ENCODE peak calls at places on chromosomes 7 and 10, in four cellular contexts. One of them, this sample, is unnamed.

GRCh38 chr7:78863248-78863647 is 590.2 kb downstream of the MAGI2 start:
- DNase-seq in GM06990: no peak
- DNase-seq in NCI-H524: no peak
- DNase-seq in germinal center: no peak
- DNase-seq in this sample: no peak

GRCh38 chr10:7484456-7485266 is 73.8 kb upstream of the SFMBT2 start:
- DNase-seq in GM06990: no peak
- DNase-seq in NCI-H524: no peak
- DNase-seq in germinal center: peak
- DNase-seq in this sample: no peak

GRCh38 chr10:121880842-121881423 is 46.9 kb downstream of the ATE1 start:
- DNase-seq in GM06990: peak
- DNase-seq in NCI-H524: no peak
- DNase-seq in germinal center: no peak
- DNase-seq in this sample: no peak

GRCh38 chr7:2523941-2524807 is 4.6 kb downstream of the LFNG start:
- DNase-seq in GM06990: no peak
- DNase-seq in NCI-H524: no peak
- DNase-seq in germinal center: no peak
- DNase-seq in this sample: peak

GRCh38 chr10:14184841-14185500 is 145.8 kb downstream of the FRMD4A start:
- DNase-seq in GM06990: peak
- DNase-seq in NCI-H524: no peak
- DNase-seq in germinal center: peak
- DNase-seq in this sample: peak

GRCh38 chr10:95447733-95448132 is 113.4 kb downstream of the SORBS1 start:
- DNase-seq in GM06990: no peak
- DNase-seq in NCI-H524: no peak
- DNase-seq in germinal center: no peak
- DNase-seq in this sample: no peak

GRCh38 chr7:133024604-133025003 is 57.3 kb downstream of the CHCHD3 start:
- DNase-seq in GM06990: no peak
- DNase-seq in NCI-H524: no peak
- DNase-seq in germinal center: no peak
- DNase-seq in this sample: no peak

GRCh38 chr7:106041140-106041717 is 70.9 kb downstream of the SYPL1 start:
- DNase-seq in GM06990: no peak
- DNase-seq in NCI-H524: peak
- DNase-seq in germinal center: peak
- DNase-seq in this sample: no peak

GRCh38 chr7:36583318-36583717 is 141.0 kb downstream of the AOAH start:
- DNase-seq in GM06990: no peak
- DNase-seq in NCI-H524: no peak
- DNase-seq in germinal center: no peak
- DNase-seq in this sample: no peak

GRCh38 chr10:28241766-28242399 is 61.0 kb downstream of the MPP7 start:
- DNase-seq in GM06990: no peak
- DNase-seq in NCI-H524: no peak
- DNase-seq in germinal center: peak
- DNase-seq in this sample: peak

GRCh38 chr10:111472445-111472844 is 395.6 kb downstream of the ADRA2A start:
- DNase-seq in GM06990: no peak
- DNase-seq in NCI-H524: no peak
- DNase-seq in germinal center: no peak
- DNase-seq in this sample: no peak

GRCh38 chr10:129972966-129973673 is 9.0 kb upstream of the EBF3 start:
- DNase-seq in GM06990: no peak
- DNase-seq in NCI-H524: no peak
- DNase-seq in germinal center: no peak
- DNase-seq in this sample: no peak

GRCh38 chr7:121744319-121744718 is 128.6 kb upstream of the PTPRZ1 start:
- DNase-seq in GM06990: no peak
- DNase-seq in NCI-H524: no peak
- DNase-seq in germinal center: no peak
- DNase-seq in this sample: no peak

GRCh38 chr7:155470686-155471638 is 13.0 kb downstream of the EN2 start:
- DNase-seq in GM06990: no peak
- DNase-seq in NCI-H524: no peak
- DNase-seq in germinal center: no peak
- DNase-seq in this sample: no peak

GRCh38 chr10:78977761-78978305 is 90.9 kb upstream of the ZMIZ1 start:
- DNase-seq in GM06990: no peak
- DNase-seq in NCI-H524: no peak
- DNase-seq in germinal center: no peak
- DNase-seq in this sample: no peak

GRCh38 chr10:24251547-24251946 is 42.6 kb downstream of the KIAA1217 start:
- DNase-seq in GM06990: no peak
- DNase-seq in NCI-H524: no peak
- DNase-seq in germinal center: no peak
- DNase-seq in this sample: peak

GRCh38 chr7:106143711-106144347 is 31.7 kb upstream of the SYPL1 start:
- DNase-seq in GM06990: no peak
- DNase-seq in NCI-H524: peak
- DNase-seq in germinal center: no peak
- DNase-seq in this sample: no peak

GRCh38 chr10:43851030-43851429 is 202.3 kb upstream of the ZNF32 start:
- DNase-seq in GM06990: no peak
- DNase-seq in NCI-H524: no peak
- DNase-seq in germinal center: no peak
- DNase-seq in this sample: no peak

GRCh38 chr10:69572159-69573055 is 815 bp downstream of the NEUROG3 start:
- DNase-seq in GM06990: no peak
- DNase-seq in NCI-H524: no peak
- DNase-seq in germinal center: no peak
- DNase-seq in this sample: no peak

GRCh38 chr10:124743188-124744046 is 761 bp downstream of the FAM53B start:
- DNase-seq in GM06990: peak
- DNase-seq in NCI-H524: no peak
- DNase-seq in germinal center: peak
- DNase-seq in this sample: no peak

GRCh38 chr10:25954851-25955250 is 20.8 kb downstream of the MYO3A start:
- DNase-seq in GM06990: peak
- DNase-seq in NCI-H524: no peak
- DNase-seq in germinal center: no peak
- DNase-seq in this sample: no peak

GRCh38 chr10:34494012-34494411 is 321.1 kb downstream of the PARD3 start:
- DNase-seq in GM06990: no peak
- DNase-seq in NCI-H524: no peak
- DNase-seq in germinal center: no peak
- DNase-seq in this sample: no peak

GRCh38 chr10:71605263-71605962 is 114.2 kb downstream of the C10orf105 start:
- DNase-seq in GM06990: no peak
- DNase-seq in NCI-H524: no peak
- DNase-seq in germinal center: no peak
- DNase-seq in this sample: no peak

GRCh38 chr7:14859267-14859666 is 43.3 kb downstream of the DGKB start:
- DNase-seq in GM06990: no peak
- DNase-seq in NCI-H524: no peak
- DNase-seq in germinal center: no peak
- DNase-seq in this sample: no peak

GRCh38 chr10:43138757-43139241 is 554 bp downstream of the CSGALNACT2 start:
- DNase-seq in GM06990: no peak
- DNase-seq in NCI-H524: no peak
- DNase-seq in germinal center: peak
- DNase-seq in this sample: no peak